ENCODE peak calls at places on chromosomes 7 and 10, in eight cellular contexts. One of them, this sample, is unnamed.
A peak's percentile ranks its signal among the peaks of the same experiment; 100 is the strongest.

GRCh38 chr7:13166801-13167200 is 479.4 kb downstream of the ARL4A start:
- DNase-seq in stomach: no peak
- DNase-seq in heart left ventricle: no peak
- DNase-seq in left ventricle myocardium inferior: no peak
- DNase-seq in fibroblast of lung: no peak
- DNase-seq in left lung: no peak
- DNase-seq in BE2C: no peak
- DNase-seq in Peyer's patch: no peak
- DNase-seq in this sample: no peak

GRCh38 chr10:97640868-97641811 is 669 bp downstream of the PI4K2A start:
- DNase-seq in left lung: peak; percentile 51
- DNase-seq in BE2C: peak; percentile 50
- DNase-seq in stomach: no peak
- DNase-seq in fibroblast of lung: peak; percentile 53
- DNase-seq in Peyer's patch: peak; percentile 32
- DNase-seq in heart left ventricle: peak; percentile 37
- DNase-seq in left ventricle myocardium inferior: peak; percentile 24
- DNase-seq in this sample: peak; percentile 9

GRCh38 chr10:91635401-91636400 is 2.8 kb upstream of the PPP1R3C start:
- DNase-seq in stomach: peak; percentile 71
- DNase-seq in left lung: no peak
- DNase-seq in fibroblast of lung: peak; percentile 82
- DNase-seq in Peyer's patch: peak; percentile 23
- DNase-seq in left ventricle myocardium inferior: no peak
- DNase-seq in heart left ventricle: peak; percentile 63
- DNase-seq in BE2C: peak; percentile 73
- DNase-seq in this sample: peak; percentile 58

GRCh38 chr7:30726296-30727006 is 25.5 kb upstream of the INMT start:
- DNase-seq in Peyer's patch: no peak
- DNase-seq in fibroblast of lung: no peak
- DNase-seq in stomach: no peak
- DNase-seq in BE2C: no peak
- DNase-seq in heart left ventricle: no peak
- DNase-seq in left lung: no peak
- DNase-seq in left ventricle myocardium inferior: no peak
- DNase-seq in this sample: no peak

GRCh38 chr7:39656415-39656814 is 33.0 kb downstream of the RALA start:
- DNase-seq in fibroblast of lung: no peak
- DNase-seq in left lung: no peak
- DNase-seq in heart left ventricle: no peak
- DNase-seq in left ventricle myocardium inferior: no peak
- DNase-seq in stomach: no peak
- DNase-seq in Peyer's patch: no peak
- DNase-seq in BE2C: no peak
- DNase-seq in this sample: no peak

GRCh38 chr10:125087191-125087896 is 73.0 kb downstream of the CTBP2 start:
- DNase-seq in fibroblast of lung: no peak
- DNase-seq in Peyer's patch: no peak
- DNase-seq in left lung: peak; percentile 29
- DNase-seq in BE2C: no peak
- DNase-seq in left ventricle myocardium inferior: no peak
- DNase-seq in heart left ventricle: no peak
- DNase-seq in stomach: peak; percentile 25
- DNase-seq in this sample: peak; percentile 27

GRCh38 chr7:3025616-3026015 is 18.1 kb downstream of the CARD11 start:
- DNase-seq in fibroblast of lung: no peak
- DNase-seq in Peyer's patch: no peak
- DNase-seq in left lung: no peak
- DNase-seq in left ventricle myocardium inferior: no peak
- DNase-seq in BE2C: no peak
- DNase-seq in stomach: no peak
- DNase-seq in heart left ventricle: no peak
- DNase-seq in this sample: no peak

GRCh38 chr7:30740417-30741181 is 11.3 kb upstream of the INMT start:
- DNase-seq in left lung: peak; percentile 64
- DNase-seq in fibroblast of lung: peak; percentile 34
- DNase-seq in stomach: peak; percentile 82
- DNase-seq in Peyer's patch: peak; percentile 62
- DNase-seq in left ventricle myocardium inferior: peak; percentile 74
- DNase-seq in heart left ventricle: peak; percentile 77
- DNase-seq in BE2C: peak; percentile 81
- DNase-seq in this sample: peak; percentile 79

GRCh38 chr10:51389415-51390342 is 309.7 kb downstream of the CSTF2T start:
- DNase-seq in BE2C: peak; percentile 68
- DNase-seq in left lung: peak; percentile 37
- DNase-seq in fibroblast of lung: peak; percentile 100
- DNase-seq in left ventricle myocardium inferior: peak; percentile 36
- DNase-seq in stomach: peak; percentile 46
- DNase-seq in Peyer's patch: no peak
- DNase-seq in heart left ventricle: peak; percentile 37
- DNase-seq in this sample: peak; percentile 8

GRCh38 chr10:77886795-77887355 is 39.7 kb downstream of the DLG5 start:
- DNase-seq in left ventricle myocardium inferior: no peak
- DNase-seq in left lung: no peak
- DNase-seq in heart left ventricle: no peak
- DNase-seq in BE2C: no peak
- DNase-seq in stomach: no peak
- DNase-seq in fibroblast of lung: no peak
- DNase-seq in Peyer's patch: no peak
- DNase-seq in this sample: no peak
- H3K4me1 ChIP-seq in left ventricle myocardium inferior: peaks cover 40% of the 10 kb centered on the region
- H3K4me1 ChIP-seq in left lung: peaks cover 18% of the 10 kb centered on the region
- H3K4me1 ChIP-seq in heart left ventricle: peaks cover 35% of the 10 kb centered on the region
- H3K4me1 ChIP-seq in BE2C: peaks cover 19% of the 10 kb centered on the region
- H3K4me1 ChIP-seq in stomach: peaks cover 57% of the 10 kb centered on the region
- H3K4me1 ChIP-seq in fibroblast of lung: peaks cover 12% of the 10 kb centered on the region
- H3K4me1 ChIP-seq in Peyer's patch: peaks cover 3% of the 10 kb centered on the region
- H3K4me1 ChIP-seq in this sample: peaks cover 94% of the 10 kb centered on the region

DNA sequence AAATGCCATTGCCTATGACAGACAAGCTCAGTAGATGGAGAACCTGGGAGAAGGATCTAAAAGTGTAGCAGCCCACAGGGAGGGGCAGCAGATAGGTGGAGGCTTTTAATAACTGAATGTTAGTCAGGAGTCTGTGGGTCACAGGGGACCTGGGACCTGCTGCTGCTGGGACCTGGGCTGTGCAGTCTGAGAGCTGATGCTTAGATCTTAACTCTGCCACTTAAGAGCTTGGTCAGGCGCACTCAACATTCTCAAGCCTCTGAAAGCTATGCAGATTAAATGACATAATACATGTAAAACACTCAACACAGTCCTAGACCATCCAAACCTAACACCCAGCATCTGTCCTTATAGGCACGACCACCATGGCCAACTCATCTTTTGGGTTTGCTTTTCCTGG is 321.2 kb downstream of the PLXNA4 start:
- DNase-seq in BE2C: no peak
- DNase-seq in fibroblast of lung: no peak
- DNase-seq in Peyer's patch: no peak
- DNase-seq in stomach: no peak
- DNase-seq in left lung: peak; percentile 38
- DNase-seq in heart left ventricle: no peak
- DNase-seq in left ventricle myocardium inferior: no peak
- DNase-seq in this sample: peak; percentile 31
- H3K4me1 ChIP-seq in BE2C: peaks cover 16% of the 10 kb centered on the region
- H3K4me1 ChIP-seq in fibroblast of lung: no peaks in the 10 kb centered on the region
- H3K4me1 ChIP-seq in Peyer's patch: no peaks in the 10 kb centered on the region
- H3K4me1 ChIP-seq in stomach: peaks cover 46% of the 10 kb centered on the region
- H3K4me1 ChIP-seq in left lung: no peaks in the 10 kb centered on the region
- H3K4me1 ChIP-seq in heart left ventricle: peaks cover 35% of the 10 kb centered on the region
- H3K4me1 ChIP-seq in left ventricle myocardium inferior: peaks cover 50% of the 10 kb centered on the region
- H3K4me1 ChIP-seq in this sample: peaks cover 5% of the 10 kb centered on the region

DNA sequence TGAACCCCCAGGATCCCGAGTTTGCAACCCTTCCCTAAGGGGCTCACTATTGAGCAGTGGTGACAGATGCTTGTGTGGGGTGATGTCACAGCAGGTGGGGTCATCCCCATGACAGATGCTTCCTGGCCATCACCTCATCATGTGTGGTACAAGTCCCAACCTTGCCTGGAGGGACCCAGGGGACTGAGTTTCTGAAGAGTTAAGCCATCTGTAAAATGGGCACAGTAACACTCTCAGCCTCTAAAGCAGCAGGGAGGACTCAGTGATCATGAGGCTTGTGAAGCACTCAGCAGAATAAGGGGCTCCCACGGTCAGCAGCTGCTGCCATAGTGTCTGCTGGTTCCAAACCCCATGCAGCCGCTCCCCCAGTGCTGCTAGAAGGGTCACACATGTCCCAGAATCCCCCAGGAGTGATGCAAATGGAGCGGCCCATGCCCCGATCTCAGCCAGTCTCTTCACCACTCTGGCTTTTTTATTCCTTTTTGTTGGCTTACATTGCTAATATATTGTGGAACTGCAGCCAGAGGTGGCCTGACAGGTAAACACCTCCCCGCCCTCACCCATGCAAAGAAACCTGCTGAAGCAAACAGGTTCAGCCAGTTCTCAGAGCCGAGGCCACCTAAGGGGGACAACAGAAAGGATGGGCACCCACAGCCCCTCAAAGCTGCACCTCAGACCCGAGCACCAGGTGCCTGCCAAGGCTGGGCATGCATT is 102.1 kb upstream of the PDGFA start:
- DNase-seq in stomach: peak; percentile 79
- DNase-seq in heart left ventricle: no peak
- DNase-seq in left ventricle myocardium inferior: no peak
- DNase-seq in Peyer's patch: no peak
- DNase-seq in left lung: no peak
- DNase-seq in fibroblast of lung: no peak
- DNase-seq in BE2C: no peak
- DNase-seq in this sample: no peak
- H3K4me1 ChIP-seq in stomach: peaks cover 23% of the 10 kb centered on the region
- H3K4me1 ChIP-seq in heart left ventricle: no peaks in the 10 kb centered on the region
- H3K4me1 ChIP-seq in left ventricle myocardium inferior: no peaks in the 10 kb centered on the region
- H3K4me1 ChIP-seq in Peyer's patch: peaks cover 5% of the 10 kb centered on the region
- H3K4me1 ChIP-seq in left lung: peaks cover 8% of the 10 kb centered on the region
- H3K4me1 ChIP-seq in fibroblast of lung: no peaks in the 10 kb centered on the region
- H3K4me1 ChIP-seq in BE2C: no peaks in the 10 kb centered on the region
- H3K4me1 ChIP-seq in this sample: no peaks in the 10 kb centered on the region

DNA sequence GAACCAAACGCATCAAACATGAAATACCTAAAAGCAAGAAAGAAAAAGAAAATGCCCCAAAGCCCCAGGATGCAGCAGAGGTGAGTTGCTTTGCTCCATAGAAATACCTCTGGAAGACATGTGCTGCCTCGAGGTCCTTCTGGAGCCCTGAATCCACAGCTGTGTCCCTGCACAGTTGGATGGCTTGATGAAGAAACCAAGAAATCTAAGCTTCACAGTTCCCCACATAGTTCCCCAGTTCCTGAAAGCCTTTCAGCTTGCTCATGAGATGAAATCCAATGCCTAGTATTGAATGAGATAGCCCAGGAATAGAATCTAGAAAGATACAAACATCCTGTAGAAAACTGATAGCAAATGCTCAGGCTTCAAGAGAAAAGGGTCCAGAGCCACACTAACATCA is 182.8 kb downstream of the RTKN2 start:
- DNase-seq in left ventricle myocardium inferior: no peak
- DNase-seq in heart left ventricle: no peak
- DNase-seq in stomach: no peak
- DNase-seq in BE2C: no peak
- DNase-seq in fibroblast of lung: no peak
- DNase-seq in left lung: no peak
- DNase-seq in Peyer's patch: no peak
- DNase-seq in this sample: no peak
- H3K4me1 ChIP-seq in left ventricle myocardium inferior: peaks cover 49% of the 10 kb centered on the region
- H3K4me1 ChIP-seq in heart left ventricle: peaks cover 39% of the 10 kb centered on the region
- H3K4me1 ChIP-seq in stomach: peaks cover 47% of the 10 kb centered on the region
- H3K4me1 ChIP-seq in BE2C: peaks cover 26% of the 10 kb centered on the region
- H3K4me1 ChIP-seq in fibroblast of lung: peaks cover 27% of the 10 kb centered on the region
- H3K4me1 ChIP-seq in left lung: peaks cover 28% of the 10 kb centered on the region
- H3K4me1 ChIP-seq in Peyer's patch: peaks cover 26% of the 10 kb centered on the region
- H3K4me1 ChIP-seq in this sample: peaks cover 26% of the 10 kb centered on the region

GRCh38 chr7:116229359-116229758 is 19.0 kb downstream of the TES start:
- DNase-seq in stomach: no peak
- DNase-seq in BE2C: no peak
- DNase-seq in left lung: no peak
- DNase-seq in Peyer's patch: no peak
- DNase-seq in fibroblast of lung: no peak
- DNase-seq in heart left ventricle: no peak
- DNase-seq in left ventricle myocardium inferior: no peak
- DNase-seq in this sample: no peak
- H3K4me1 ChIP-seq in stomach: peaks cover 93% of the 10 kb centered on the region
- H3K4me1 ChIP-seq in BE2C: no peaks in the 10 kb centered on the region
- H3K4me1 ChIP-seq in left lung: peaks cover 5% of the 10 kb centered on the region
- H3K4me1 ChIP-seq in Peyer's patch: peaks cover 6% of the 10 kb centered on the region
- H3K4me1 ChIP-seq in fibroblast of lung: peaks cover 33% of the 10 kb centered on the region
- H3K4me1 ChIP-seq in heart left ventricle: peaks cover 59% of the 10 kb centered on the region
- H3K4me1 ChIP-seq in left ventricle myocardium inferior: peaks cover 59% of the 10 kb centered on the region
- H3K4me1 ChIP-seq in this sample: peaks cover 62% of the 10 kb centered on the region

DNA sequence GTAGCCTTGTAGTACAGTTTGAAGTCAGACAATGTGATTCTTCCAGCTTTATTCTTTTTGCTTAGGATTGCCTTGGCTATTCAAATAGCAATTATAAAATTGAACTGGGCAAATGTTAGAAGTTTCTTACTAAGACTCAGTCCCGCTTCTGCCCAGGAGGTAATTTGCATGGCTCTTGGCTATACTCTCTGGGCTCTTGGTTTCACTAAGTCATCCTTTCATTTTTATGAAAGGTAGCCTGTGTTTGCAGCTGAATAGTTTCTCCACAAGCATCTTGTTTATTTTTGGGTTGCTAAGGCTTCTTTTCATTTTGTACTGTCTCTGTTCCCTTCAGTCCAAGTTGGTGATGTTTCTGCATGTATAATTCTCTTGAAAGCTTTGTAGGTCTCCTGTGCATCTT is 340.6 kb downstream of the SH2D4B start:
- DNase-seq in stomach: no peak
- DNase-seq in BE2C: no peak
- DNase-seq in heart left ventricle: no peak
- DNase-seq in Peyer's patch: no peak
- DNase-seq in fibroblast of lung: no peak
- DNase-seq in left lung: no peak
- DNase-seq in left ventricle myocardium inferior: no peak
- DNase-seq in this sample: no peak
- H3K4me1 ChIP-seq in stomach: no peaks in the 10 kb centered on the region
- H3K4me1 ChIP-seq in BE2C: no peaks in the 10 kb centered on the region
- H3K4me1 ChIP-seq in heart left ventricle: no peaks in the 10 kb centered on the region
- H3K4me1 ChIP-seq in Peyer's patch: no peaks in the 10 kb centered on the region
- H3K4me1 ChIP-seq in fibroblast of lung: no peaks in the 10 kb centered on the region
- H3K4me1 ChIP-seq in left lung: no peaks in the 10 kb centered on the region
- H3K4me1 ChIP-seq in left ventricle myocardium inferior: no peaks in the 10 kb centered on the region
- H3K4me1 ChIP-seq in this sample: no peaks in the 10 kb centered on the region

GRCh38 chr7:101116898-101117297 is 10.0 kb upstream of the SERPINE1 start:
- DNase-seq in BE2C: no peak
- DNase-seq in heart left ventricle: no peak
- DNase-seq in Peyer's patch: no peak
- DNase-seq in left ventricle myocardium inferior: no peak
- DNase-seq in fibroblast of lung: no peak
- DNase-seq in stomach: no peak
- DNase-seq in left lung: no peak
- DNase-seq in this sample: no peak
- H3K4me1 ChIP-seq in BE2C: no peaks in the 10 kb centered on the region
- H3K4me1 ChIP-seq in heart left ventricle: peaks cover 27% of the 10 kb centered on the region
- H3K4me1 ChIP-seq in Peyer's patch: no peaks in the 10 kb centered on the region
- H3K4me1 ChIP-seq in left ventricle myocardium inferior: peaks cover 30% of the 10 kb centered on the region
- H3K4me1 ChIP-seq in fibroblast of lung: peaks cover 14% of the 10 kb centered on the region
- H3K4me1 ChIP-seq in stomach: peaks cover 15% of the 10 kb centered on the region
- H3K4me1 ChIP-seq in left lung: no peaks in the 10 kb centered on the region
- H3K4me1 ChIP-seq in this sample: no peaks in the 10 kb centered on the region

GRCh38 chr10:62020362-62020730 is 118.8 kb downstream of the ARID5B start:
- DNase-seq in fibroblast of lung: no peak
- DNase-seq in BE2C: no peak
- DNase-seq in left ventricle myocardium inferior: no peak
- DNase-seq in stomach: no peak
- DNase-seq in left lung: no peak
- DNase-seq in heart left ventricle: no peak
- DNase-seq in Peyer's patch: no peak
- DNase-seq in this sample: no peak
- H3K4me1 ChIP-seq in fibroblast of lung: peaks cover 16% of the 10 kb centered on the region
- H3K4me1 ChIP-seq in BE2C: peaks cover 16% of the 10 kb centered on the region
- H3K4me1 ChIP-seq in left ventricle myocardium inferior: peaks cover 57% of the 10 kb centered on the region
- H3K4me1 ChIP-seq in stomach: peaks cover 94% of the 10 kb centered on the region
- H3K4me1 ChIP-seq in left lung: peaks cover 27% of the 10 kb centered on the region
- H3K4me1 ChIP-seq in heart left ventricle: peaks cover 44% of the 10 kb centered on the region
- H3K4me1 ChIP-seq in Peyer's patch: peaks cover 24% of the 10 kb centered on the region
- H3K4me1 ChIP-seq in this sample: no peaks in the 10 kb centered on the region

GRCh38 chr7:47475880-47476227 is 106.1 kb downstream of the TNS3 start:
- DNase-seq in left ventricle myocardium inferior: no peak
- DNase-seq in left lung: peak; percentile 29
- DNase-seq in heart left ventricle: no peak
- DNase-seq in stomach: no peak
- DNase-seq in fibroblast of lung: no peak
- DNase-seq in Peyer's patch: no peak
- DNase-seq in BE2C: no peak
- DNase-seq in this sample: no peak
- H3K4me1 ChIP-seq in left ventricle myocardium inferior: peaks cover 64% of the 10 kb centered on the region
- H3K4me1 ChIP-seq in left lung: peaks cover 23% of the 10 kb centered on the region
- H3K4me1 ChIP-seq in heart left ventricle: peaks cover 45% of the 10 kb centered on the region
- H3K4me1 ChIP-seq in stomach: peaks cover 94% of the 10 kb centered on the region
- H3K4me1 ChIP-seq in fibroblast of lung: peaks cover 35% of the 10 kb centered on the region
- H3K4me1 ChIP-seq in Peyer's patch: peaks cover 28% of the 10 kb centered on the region
- H3K4me1 ChIP-seq in BE2C: peaks cover 4% of the 10 kb centered on the region
- H3K4me1 ChIP-seq in this sample: peaks cover 61% of the 10 kb centered on the region

This sample was measured in thyroid gland.